ENCODE peak calls at places on chromosomes 5 and 9, in eight cellular contexts. L, E, P, R, K, Y, D and Z are unnamed samples. For H3K4me1 and H3K27me3, the result is how much of the 10 kb centered on the place peaks cover.

GRCh38 chr5:174195517-174195916 is 150.0 kb downstream of the NSG2 start:
- DNase-seq in K (no peak), L (no peak), P (no peak), R (no peak), D (no peak), E (no peak), Y (no peak), Z (no peak)

GRCh38 chr9:99172129-99173091 is 49.3 kb downstream of the ALG2 start:
- DNase-seq in R (no peak), L (no peak), D (no peak), K (no peak), E (peak), Y (no peak), P (no peak), Z (no peak)

GRCh38 chr5:108818613-108819272 is 71.0 kb downstream of the FER start:
- DNase-seq in Y (no peak), R (no peak), E (no peak), P (no peak), L (no peak), D (no peak), K (peak), Z (no peak)

GRCh38 chr9:34383904-34384303 is 7.2 kb upstream of the MYORG start:
- DNase-seq in R (no peak), D (no peak), Y (no peak), K (no peak), P (no peak), L (no peak), E (no peak), Z (no peak)

GRCh38 chr9:115992834-115993233 is 160.8 kb upstream of the PAPPA start:
- DNase-seq in Y (no peak), E (no peak), D (no peak), P (no peak), L (no peak), R (no peak), K (peak), Z (no peak)

GRCh38 chr5:101012880-101013279 is 109.8 kb upstream of the ST8SIA4 start:
- DNase-seq in D (no peak), L (no peak), K (no peak), P (no peak), R (no peak), Y (no peak), E (no peak), Z (no peak)

GRCh38 chr5:103272377-103272776 is 13.8 kb downstream of the MACIR start:
- DNase-seq in E (no peak), Y (no peak), K (peak), D (no peak), R (no peak), L (no peak), P (no peak), Z (no peak)

GRCh38 chr5:25688156-25688555 is 1043.4 kb upstream of the CDH10 start:
- DNase-seq in P (no peak), D (no peak), E (no peak), L (no peak), Y (no peak), R (no peak), K (no peak), Z (no peak)

GRCh38 chr9:136252846-136253245 is 7.2 kb upstream of the QSOX2 start:
- DNase-seq in L (no peak), D (no peak), K (no peak), E (no peak), R (no peak), Y (peak), P (no peak), Z (no peak)

DNA sequence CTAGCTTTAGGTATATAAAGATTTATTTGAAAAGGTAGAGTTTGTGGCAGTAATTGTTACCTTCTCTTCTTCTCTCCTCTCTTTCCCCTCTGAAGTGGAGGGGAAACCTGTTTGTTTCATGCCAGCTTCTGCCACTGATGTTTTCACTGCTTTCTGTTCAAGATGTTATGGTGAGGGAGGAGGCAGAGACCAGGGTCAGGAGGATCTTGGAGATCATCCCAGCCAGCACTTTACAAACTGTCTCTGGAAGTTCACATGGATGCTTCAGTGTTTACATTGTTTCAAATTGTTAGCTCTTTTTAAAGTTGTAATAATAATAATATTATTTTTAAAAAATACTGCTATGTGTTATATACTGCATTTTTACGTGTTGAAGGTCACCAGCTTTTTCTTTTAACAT is 25.4 kb downstream of the GALNT10 start:
- DNase-seq in D (no peak), R (no peak), E (no peak), P (no peak), Y (no peak), L (no peak), K (peak), Z (peak)
- H3K4me1 ChIP-seq in D (under half), R (under half), E (under half), P (under half), Y (under half), L (under half), K (under half), Z (under half)

DNA sequence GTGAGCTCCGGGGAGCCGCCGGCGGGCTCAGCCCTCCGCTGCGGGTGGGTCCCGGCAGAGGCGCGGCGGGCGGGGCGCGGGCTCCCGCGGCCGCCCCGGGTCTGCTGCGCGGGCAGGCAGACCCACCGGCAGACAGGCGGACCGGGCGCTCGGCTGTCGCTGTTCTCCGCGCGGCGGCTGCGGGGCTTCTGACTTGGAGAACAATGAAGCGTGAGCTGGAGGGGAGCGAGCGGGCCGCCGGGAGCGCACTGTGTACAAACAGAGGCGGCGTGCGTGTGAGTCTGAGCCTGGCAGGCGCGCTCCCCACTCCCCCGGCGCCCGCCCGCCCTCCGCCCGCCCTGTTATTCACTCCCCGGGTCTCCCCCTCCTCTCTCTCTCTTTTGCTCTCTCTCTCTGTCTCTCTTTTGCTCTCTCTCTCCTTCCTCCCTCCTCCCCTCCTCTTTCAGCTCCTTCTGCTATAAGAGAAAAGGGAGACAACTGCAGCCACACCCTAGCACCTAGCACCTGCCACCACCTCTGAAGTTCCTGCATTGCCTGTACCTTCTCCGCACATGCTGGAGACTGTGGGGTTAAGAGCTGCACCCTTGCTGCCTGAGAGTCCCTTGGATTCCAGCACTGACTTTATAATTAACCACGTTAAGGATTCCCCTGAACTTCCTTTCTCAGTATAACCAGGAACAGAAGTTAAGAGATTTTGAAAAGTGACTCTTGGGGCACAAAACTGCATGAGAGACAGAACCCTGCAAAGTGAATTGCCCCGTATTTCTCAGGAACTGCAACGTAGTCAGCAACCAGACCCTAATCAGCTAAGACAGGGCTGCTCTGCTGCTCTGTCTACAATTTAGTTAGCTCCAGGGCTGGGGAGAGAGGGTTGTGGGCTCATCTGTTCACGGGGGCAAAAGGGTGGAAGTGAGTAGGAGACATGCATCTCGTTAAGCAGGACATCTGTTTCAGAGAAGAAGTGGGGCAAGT is at the start of gene EDIL3:
- DNase-seq in E (no peak), P (no peak), Y (peak), L (no peak), R (no peak), K (peak), D (no peak), Z (peak)
- H3K27me3 ChIP-seq in E (under half), P (under half), Y (half or more), L (under half), R (under half), K (under half), D (under half), Z (under half)

DNA sequence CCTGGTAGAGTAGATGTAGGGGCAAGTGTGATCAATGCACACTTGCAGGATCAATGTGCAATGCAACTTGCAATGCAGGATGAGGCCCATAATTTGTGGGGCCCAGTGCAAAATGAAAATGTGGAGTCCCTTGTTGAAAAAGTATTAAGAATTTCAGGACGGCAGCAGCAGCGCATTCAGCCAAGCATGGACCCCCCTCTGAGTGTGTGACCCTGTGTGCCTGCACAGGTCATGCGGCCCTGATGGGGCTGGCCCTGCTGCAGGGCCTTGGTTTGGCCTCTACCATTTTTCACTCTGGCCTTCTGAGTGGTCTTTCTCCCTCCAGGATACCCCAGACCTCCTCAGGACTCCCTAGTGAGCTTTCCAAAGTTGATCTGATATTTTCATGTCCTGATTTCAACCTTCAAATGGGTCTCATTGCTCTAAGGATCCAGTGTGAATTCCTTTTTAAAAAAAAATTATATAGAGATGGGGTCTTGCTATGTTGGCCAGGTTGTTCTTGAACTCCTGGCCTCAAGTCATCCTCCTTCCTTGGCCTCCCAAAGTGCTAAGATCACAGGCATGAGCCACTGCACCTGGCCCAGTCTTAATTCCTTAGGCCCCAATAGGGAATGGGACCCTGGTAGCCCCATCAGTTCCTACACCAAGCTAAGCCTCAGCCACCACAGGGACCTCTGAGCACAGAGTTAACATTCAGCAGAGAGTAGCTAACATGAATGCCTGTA is 4.3 kb downstream of the ERGIC1 start:
- DNase-seq in R (no peak), D (no peak), P (no peak), Y (no peak), L (no peak), E (no peak), K (no peak), Z (no peak)
- H3K27ac ChIP-seq in R (peak), D (peak), P (no peak), Y (peak), L (no peak), E (no peak), K (no peak), Z (no peak)

GRCh38 chr5:147485814-147486213 is 24.1 kb downstream of the DPYSL3 start:
- DNase-seq in K (no peak), Y (no peak), L (no peak), R (no peak), D (no peak), P (no peak), E (no peak), Z (no peak)

GRCh38 chr5:147483961-147484707 is 25.7 kb downstream of the DPYSL3 start:
- DNase-seq in D (no peak), L (no peak), Y (peak), R (peak), K (peak), E (no peak), P (no peak), Z (peak)

GRCh38 chr5:147484708-147485020 is 25.2 kb downstream of the DPYSL3 start:
- DNase-seq in L (no peak), D (no peak), K (peak), Y (no peak), R (no peak), P (no peak), E (no peak), Z (no peak)

GRCh38 chr5:147485046-147485445 is 24.8 kb downstream of the DPYSL3 start:
- DNase-seq in P (no peak), E (no peak), D (no peak), Y (no peak), L (no peak), K (peak), R (no peak), Z (no peak)

GRCh38 chr5:147487031-147487750 is 22.7 kb downstream of the DPYSL3 start:
- DNase-seq in K (no peak), E (no peak), Y (no peak), D (no peak), P (no peak), L (no peak), R (no peak), Z (no peak)
- H3K4me1 ChIP-seq in K (under half), E (under half), Y (under half), D (under half), P (under half), L (under half), R (under half), Z (under half)

GRCh38 chr5:61182449-61182848 is 20.2 kb upstream of the SMIM15 start:
- DNase-seq in E (no peak), P (no peak), R (no peak), K (peak), L (no peak), Y (no peak), D (no peak), Z (no peak)

GRCh38 chr5:61178702-61179101 is 16.4 kb upstream of the SMIM15 start:
- DNase-seq in K (no peak), P (no peak), R (no peak), D (no peak), L (no peak), Y (no peak), E (no peak), Z (no peak)

GRCh38 chr5:61177716-61178115 is 15.4 kb upstream of the SMIM15 start:
- DNase-seq in P (no peak), L (no peak), E (no peak), Y (no peak), K (no peak), D (no peak), R (no peak), Z (no peak)

GRCh38 chr5:61176631-61177030 is 14.4 kb upstream of the SMIM15 start:
- DNase-seq in D (no peak), K (no peak), E (no peak), P (no peak), Y (no peak), R (no peak), L (no peak), Z (no peak)

DNA sequence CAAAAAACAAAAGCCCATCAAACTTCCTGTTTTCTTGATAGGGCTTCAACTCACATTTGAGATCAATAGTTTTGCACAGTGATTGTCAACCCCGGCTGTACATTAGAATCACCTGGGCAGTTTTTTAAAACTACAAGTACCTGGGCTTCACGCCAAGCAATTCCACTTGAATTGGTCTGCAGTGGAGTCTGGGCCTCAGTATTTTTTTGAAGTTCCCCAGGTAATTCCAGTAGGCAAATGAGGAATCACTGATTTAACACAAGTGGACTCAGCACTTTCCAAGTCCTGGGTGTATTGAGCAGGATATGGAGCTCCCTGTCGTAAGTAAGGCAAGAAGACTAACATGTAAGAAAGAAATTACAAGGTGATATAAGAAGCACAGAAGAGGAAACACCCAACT is 14.8 kb upstream of the SMIM15 start:
- DNase-seq in D (no peak), L (no peak), P (no peak), K (no peak), E (no peak), Y (no peak), R (no peak), Z (no peak)
- H3K27me3 ChIP-seq in D (under half), L (under half), P (under half), K (under half), E (under half), Y (under half), R (under half), Z (under half)

GRCh38 chr5:14032944-14033343 is 88.5 kb upstream of the DNAH5 start:
- DNase-seq in D (no peak), P (no peak), R (no peak), E (no peak), K (peak), L (no peak), Y (no peak), Z (no peak)
- H3K27ac ChIP-seq in D (no peak), P (no peak), R (no peak), E (no peak), K (peak), L (no peak), Y (no peak), Z (no peak)

DNA sequence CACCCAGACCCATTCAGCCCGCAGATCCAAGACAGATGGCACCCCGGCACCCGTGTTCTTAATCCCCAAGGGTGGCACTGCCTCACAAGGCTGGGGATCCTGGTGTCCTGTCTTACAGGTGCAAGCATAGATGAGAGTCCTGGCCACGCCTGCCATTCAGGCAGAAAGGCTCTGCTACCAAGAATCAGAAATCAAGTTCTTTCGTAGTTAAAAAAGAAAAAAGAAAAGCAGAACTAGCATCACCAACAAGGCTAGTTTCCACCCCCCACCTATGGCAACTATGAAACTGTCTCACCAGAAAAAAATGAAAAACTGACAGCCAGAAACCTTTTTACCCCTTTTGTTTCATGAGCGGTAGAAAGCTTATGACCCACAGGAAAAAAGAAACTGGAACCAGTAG is 170.4 kb downstream of the SYK start:
- DNase-seq in P (no peak), Y (no peak), E (no peak), R (no peak), D (no peak), L (no peak), K (no peak), Z (no peak)
- H3K4me1 ChIP-seq in P (under half), Y (under half), E (under half), R (under half), D (under half), L (under half), K (under half), Z (under half)